ENCODE peak calls at places on chromosomes 12 and 14, in five cellular contexts. R is IMR-90, U is A549, X is K562, C is H1. D is an unnamed sample.

GRCh38 chr14:21106506-21107359 is 5.9 kb downstream of the TMEM253 start:
- DNase-seq in R (peak; percentile 68), U (peak; percentile 87), X (peak; percentile 35), C (peak; percentile 70), D (peak; percentile 84)

GRCh38 chr14:53048631-53049030 is 97.8 kb upstream of the FERMT2 start:
- DNase-seq in X (no peak), C (no peak), R (no peak), U (no peak), D (no peak)

GRCh38 chr12:52871291-52871961 is 22.6 kb upstream of the KRT78 start:
- DNase-seq in R (peak; percentile 73), C (no peak), U (peak; percentile 95), X (no peak), D (no peak)

GRCh38 chr12:116673713-116674112 is 64.2 kb downstream of the SPRING1 start:
- DNase-seq in U (peak; percentile 54), C (no peak), R (no peak), X (no peak), D (no peak)

GRCh38 chr12:99436584-99436983 is 211.0 kb upstream of the GARIN6 start:
- DNase-seq in U (no peak), R (no peak), C (no peak), X (no peak), D (no peak)

GRCh38 chr14:36996857-36997590 is 175.4 kb downstream of the SLC25A21 start:
- DNase-seq in X (no peak), C (no peak), U (no peak), R (no peak), D (no peak)

GRCh38 chr12:88501976-88502938 is 78.0 kb downstream of the KITLG start:
- DNase-seq in R (peak; percentile 48), U (no peak), X (no peak), C (no peak), D (no peak)

GRCh38 chr12:68455676-68456345 is 123.6 kb upstream of the MDM1 start:
- DNase-seq in R (peak; percentile 12), X (no peak), C (no peak), U (no peak), D (no peak)

GRCh38 chr12:89984846-89985245 is 276.2 kb upstream of the ATP2B1 start:
- DNase-seq in X (no peak), C (no peak), R (no peak), U (no peak), D (no peak)

GRCh38 chr14:99522934-99523660 is 41.9 kb downstream of the CCNK start:
- DNase-seq in U (no peak), X (no peak), R (peak; percentile 23), C (no peak), D (no peak)

GRCh38 chr12:5969974-5970690 is 25.1 kb upstream of the ANO2 start:
- DNase-seq in U (no peak), R (no peak), X (peak; percentile 9), C (no peak), D (no peak)

GRCh38 chr14:91252901-91253794 is 8.6 kb upstream of the GPR68 start:
- DNase-seq in R (no peak), C (no peak), X (peak; percentile 86), U (no peak), D (no peak)

GRCh38 chr12:50488801-50489200 is 16.0 kb upstream of the DIP2B start:
- DNase-seq in C (no peak), U (no peak), X (no peak), R (peak; percentile 12), D (no peak)

GRCh38 chr12:51896236-51896635 is 8.3 kb downstream of the ANKRD33 start:
- DNase-seq in X (no peak), C (no peak), U (no peak), R (no peak), D (no peak)

GRCh38 chr14:24194186-24194872 is 912 bp downstream of the TM9SF1 start:
- DNase-seq in R (no peak), X (no peak), C (no peak), U (no peak), D (no peak)

GRCh38 chr12:78802593-78802992 is 62.0 kb upstream of the SYT1 start:
- DNase-seq in R (peak; percentile 70), X (no peak), C (no peak), U (peak; percentile 62), D (no peak)

GRCh38 chr14:33332497-33332896 is 393.8 kb downstream of the NPAS3 start:
- DNase-seq in X (no peak), C (no peak), R (no peak), U (no peak), D (no peak)

GRCh38 chr12:120592121-120593049 is 11.2 kb upstream of the POP5 start:
- DNase-seq in C (no peak), R (no peak), U (no peak), X (no peak), D (no peak)

GRCh38 chr14:68816183-68816942 is 23.5 kb upstream of the ZFP36L1 start:
- DNase-seq in C (no peak), X (peak; percentile 84), R (peak; percentile 86), U (peak; percentile 92), D (peak; percentile 63)
- H3K4me3 ChIP-seq in C (peak overlapping the region; percentile 3), X (peak overlapping the region; percentile 40), R (peak overlapping the region; percentile 38), U (peak overlapping the region; percentile 45), D (peak overlapping the region; percentile 47)

GRCh38 chr12:71755146-71755892 is 656 bp downstream of the RAB21 start:
- DNase-seq in R (peak; percentile 73), U (peak; percentile 41), X (no peak), C (no peak), D (peak; percentile 18)
- TF ChIP-seq MAFK in R (peak; percentile 77), U (peak; percentile 71), X (peak; percentile 48), C (no peak), D (peak; percentile 60)

DNA sequence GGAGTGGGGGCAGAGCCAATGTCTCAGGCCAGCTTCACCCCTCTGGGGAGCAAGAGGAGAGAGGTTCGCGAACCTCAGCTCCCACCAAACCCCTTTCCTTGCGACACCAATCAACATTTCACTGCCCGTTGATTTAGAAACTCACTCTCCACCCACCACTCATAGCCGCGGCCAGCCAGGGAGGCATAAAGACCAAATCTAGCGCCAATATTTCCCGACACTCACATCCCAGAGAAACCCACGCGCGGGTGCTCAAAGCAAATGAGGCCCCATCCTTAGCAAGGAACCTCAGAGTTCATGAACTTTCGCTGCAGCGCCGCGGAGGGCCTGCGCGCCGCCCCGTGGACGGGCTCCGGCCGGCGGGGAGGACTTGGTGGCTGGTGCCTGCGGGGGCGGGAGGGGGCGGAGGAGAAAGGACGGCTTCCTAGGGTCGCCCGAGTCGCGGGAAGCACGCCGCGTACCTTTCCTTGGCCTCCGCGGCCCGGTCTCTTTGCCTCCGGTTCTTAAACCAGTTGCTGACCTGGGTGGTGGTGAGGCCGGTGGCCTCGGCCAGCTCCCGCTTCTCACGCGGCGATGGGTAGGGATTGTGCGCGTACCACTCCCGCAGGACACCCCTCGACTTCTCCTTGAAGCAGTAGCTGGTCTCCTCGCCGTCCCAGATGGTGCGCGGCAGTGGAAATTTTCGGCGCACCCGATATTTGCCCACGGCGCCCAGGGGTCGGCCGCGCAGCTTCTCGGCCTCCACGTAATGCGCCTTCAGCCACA is 926 bp downstream of the SIX1 start:
- DNase-seq in C (no peak), X (peak; percentile 26), R (peak; percentile 28), U (peak; percentile 41), D (no peak)
- H3K4me3 ChIP-seq in C (peak overlapping the region; percentile 30), X (peak overlapping the region; percentile 32), R (peak overlapping the region; percentile 74), U (peak overlapping the region; percentile 58), D (peak overlapping the region; percentile 77)

DNA sequence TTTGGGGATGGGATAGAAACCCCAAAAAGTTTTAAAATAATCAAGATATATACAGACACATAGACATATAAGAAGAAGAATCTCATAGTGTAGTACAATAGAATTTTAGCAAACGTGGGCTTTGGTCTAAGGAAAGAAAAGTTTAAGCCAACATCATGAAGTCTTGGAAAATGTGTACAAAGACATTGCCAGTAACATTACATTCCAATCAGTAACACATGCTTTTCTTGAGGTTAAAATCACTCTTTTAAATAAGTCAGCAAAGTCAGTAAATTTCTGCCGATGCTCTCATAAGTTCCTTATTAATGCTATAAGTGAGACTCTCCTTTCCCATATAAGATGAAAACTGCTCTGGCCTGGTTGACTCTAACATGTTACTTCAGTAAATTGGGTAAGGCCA is 201.2 kb upstream of the LRIG3 start:
- DNase-seq in R (no peak), C (no peak), U (no peak), X (no peak), D (no peak)
- TF ChIP-seq MAFK in R (no peak), C (no peak), U (no peak), X (no peak), D (no peak)

DNA sequence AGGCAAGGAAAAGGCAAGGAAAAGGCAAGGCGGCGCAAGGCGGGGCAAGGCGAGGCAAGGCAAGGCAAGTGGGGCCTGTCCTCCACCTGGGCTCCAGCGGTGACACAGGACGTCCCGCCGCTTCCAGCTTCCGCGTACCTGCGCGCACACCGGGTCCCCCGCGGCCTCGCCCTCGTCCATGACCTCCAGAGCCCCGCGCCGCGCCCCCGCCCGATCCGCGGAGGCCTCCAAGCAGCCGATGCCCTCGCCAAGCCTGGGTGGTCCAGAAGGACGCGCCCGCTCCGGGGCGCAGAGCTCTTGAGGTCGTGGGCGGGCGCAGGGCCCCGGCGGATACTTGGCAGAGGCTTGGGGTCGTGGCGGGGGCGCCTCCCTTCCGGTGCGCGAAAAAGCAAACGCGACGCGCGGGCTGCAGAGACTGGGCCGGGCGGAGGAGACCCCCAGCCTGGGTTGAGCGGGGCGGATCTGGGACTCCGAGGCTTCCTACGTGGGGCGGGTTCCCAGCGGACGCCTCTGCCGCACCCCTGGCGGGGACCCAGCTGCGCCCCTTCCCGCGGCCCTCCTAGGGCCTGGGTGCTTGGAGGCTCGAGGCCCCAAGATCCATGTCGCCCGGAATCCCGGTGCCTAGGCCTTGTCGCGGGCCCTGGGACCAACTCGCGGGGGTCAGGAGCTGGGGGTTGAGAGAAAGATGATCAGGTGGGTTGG is 60.7 kb upstream of the EIF5 start:
- DNase-seq in R (no peak), C (no peak), X (no peak), U (no peak), D (no peak)
- H3K4me3 ChIP-seq in R (peak overlapping the region; percentile 28), C (peak overlapping the region; percentile 20), X (no peak overlapping the region), U (no peak overlapping the region), D (no peak overlapping the region)

GRCh38 chr12:24911284-24911791 is 37.6 kb downstream of the BCAT1 start:
- DNase-seq in U (peak; percentile 25), C (no peak), X (no peak), R (peak; percentile 98), D (peak; percentile 94)
- TF ChIP-seq MAFK in U (no peak), C (no peak), X (no peak), R (peak; percentile 36), D (no peak)

GRCh38 chr14:75860561-75861160 is 121.1 kb downstream of the TGFB3 start:
- DNase-seq in C (no peak), X (peak; percentile 8), U (no peak), R (no peak), D (no peak)

GRCh38 chr14:75864352-75864751 is 117.4 kb downstream of the TGFB3 start:
- DNase-seq in C (no peak), X (no peak), U (no peak), R (peak; percentile 92), D (no peak)

GRCh38 chr14:75859746-75860145 is 122.0 kb downstream of the TGFB3 start:
- DNase-seq in U (no peak), C (no peak), X (no peak), R (no peak), D (no peak)

GRCh38 chr14:75858375-75858774 is 123.4 kb downstream of the TGFB3 start:
- DNase-seq in U (no peak), R (no peak), C (no peak), X (no peak), D (no peak)

GRCh38 chr14:75861161-75861621 is 120.6 kb downstream of the TGFB3 start:
- DNase-seq in R (peak; percentile 87), U (peak; percentile 12), X (peak; percentile 14), C (no peak), D (peak; percentile 80)
- H3K4me3 ChIP-seq in R (no peak overlapping the region), U (no peak overlapping the region), X (no peak overlapping the region), C (no peak overlapping the region), D (no peak overlapping the region)

GRCh38 chr14:64082837-64083236 is 211.3 kb downstream of the ESR2 start:
- DNase-seq in C (no peak), R (no peak), X (no peak), U (no peak), D (no peak)
- TF ChIP-seq MAFK in C (no peak), R (no peak), X (no peak), U (no peak), D (no peak)

D was measured in HepG2.